ENCODE peak calls at places on chromosomes 1 and 21, in six cellular contexts. V is heart left ventricle, L is body of pancreas, P is A549, S is HCT116, E is gastrocnemius medialis. K is an unnamed sample.

GRCh38 chr1:159196543-159196942 is 8.1 kb upstream of the ACKR1 start:
- ATAC-seq in V (no peak), L (no peak), P (peak; percentile 58), S (no peak), E (no peak), K (no peak)

GRCh38 chr1:214715126-214715525 is 112.1 kb downstream of the CENPF start:
- ATAC-seq in V (no peak), L (no peak), P (no peak), S (no peak), E (no peak), K (no peak)

GRCh38 chr1:61433646-61434045 is 291.3 kb downstream of the TM2D1 start:
- ATAC-seq in V (no peak), L (no peak), P (no peak), S (no peak), E (no peak), K (no peak)

GRCh38 chr21:22544747-22545146 is 1546.5 kb downstream of the NCAM2 start:
- ATAC-seq in V (no peak), L (no peak), P (no peak), S (no peak), E (no peak), K (no peak)

GRCh38 chr21:37358392-37358791 is 8.2 kb upstream of the DYRK1A start:
- ATAC-seq in V (peak; percentile 55), L (no peak), P (no peak), S (no peak), E (no peak), K (peak; percentile 28)

GRCh38 chr1:111587509-111588174 is 31.9 kb upstream of the RAP1A start:
- ATAC-seq in V (no peak), L (no peak), P (no peak), S (no peak), E (no peak), K (no peak)

GRCh38 chr1:237713886-237714285 is 176.8 kb downstream of the ZP4 start:
- ATAC-seq in V (no peak), L (no peak), P (no peak), S (no peak), E (no peak), K (no peak)

GRCh38 chr1:187692799-187693198 is 864.0 kb downstream of the PLA2G4A start:
- ATAC-seq in V (no peak), L (peak; percentile 77), P (no peak), S (no peak), E (no peak), K (no peak)

GRCh38 chr1:67170751-67171573 is 4.7 kb downstream of the IL23R start:
- ATAC-seq in V (no peak), L (no peak), P (no peak), S (no peak), E (no peak), K (no peak)

GRCh38 chr1:160354388-160354985 is 11.3 kb downstream of the NCSTN start:
- ATAC-seq in V (no peak), L (no peak), P (peak; percentile 65), S (peak; percentile 89), E (no peak), K (no peak)

GRCh38 chr1:115976900-115977480 is 677 bp downstream of the SLC22A15 start:
- ATAC-seq in V (no peak), L (no peak), P (no peak), S (peak; percentile 8), E (no peak), K (no peak)

GRCh38 chr1:227759345-227760300 is 24.4 kb downstream of the SNAP47 start:
- ATAC-seq in V (peak; percentile 63), L (no peak), P (no peak), S (no peak), E (peak; percentile 93), K (peak; percentile 77)

GRCh38 chr1:1212780-1213152 is 1.2 kb downstream of the TNFRSF4 start:
- ATAC-seq in V (peak; percentile 44), L (peak; percentile 25), P (no peak), S (no peak), E (no peak), K (peak; percentile 26)

GRCh38 chr1:89762431-89762800 is 58.4 kb upstream of the LRRC8D start:
- ATAC-seq in V (peak; percentile 18), L (peak; percentile 45), P (peak; percentile 20), S (peak; percentile 5), E (no peak), K (no peak)

GRCh38 chr1:15724949-15725880 is 10.8 kb upstream of the SLC25A34 start:
- ATAC-seq in V (no peak), L (no peak), P (no peak), S (no peak), E (no peak), K (no peak)

GRCh38 chr1:84810343-84810742 is 82.7 kb downstream of the LPAR3 start:
- ATAC-seq in V (no peak), L (no peak), P (no peak), S (no peak), E (no peak), K (no peak)

GRCh38 chr1:64956733-64957441 is 9.5 kb downstream of the JAK1 start:
- ATAC-seq in V (peak; percentile 39), L (no peak), P (no peak), S (no peak), E (no peak), K (peak; percentile 19)

DNA sequence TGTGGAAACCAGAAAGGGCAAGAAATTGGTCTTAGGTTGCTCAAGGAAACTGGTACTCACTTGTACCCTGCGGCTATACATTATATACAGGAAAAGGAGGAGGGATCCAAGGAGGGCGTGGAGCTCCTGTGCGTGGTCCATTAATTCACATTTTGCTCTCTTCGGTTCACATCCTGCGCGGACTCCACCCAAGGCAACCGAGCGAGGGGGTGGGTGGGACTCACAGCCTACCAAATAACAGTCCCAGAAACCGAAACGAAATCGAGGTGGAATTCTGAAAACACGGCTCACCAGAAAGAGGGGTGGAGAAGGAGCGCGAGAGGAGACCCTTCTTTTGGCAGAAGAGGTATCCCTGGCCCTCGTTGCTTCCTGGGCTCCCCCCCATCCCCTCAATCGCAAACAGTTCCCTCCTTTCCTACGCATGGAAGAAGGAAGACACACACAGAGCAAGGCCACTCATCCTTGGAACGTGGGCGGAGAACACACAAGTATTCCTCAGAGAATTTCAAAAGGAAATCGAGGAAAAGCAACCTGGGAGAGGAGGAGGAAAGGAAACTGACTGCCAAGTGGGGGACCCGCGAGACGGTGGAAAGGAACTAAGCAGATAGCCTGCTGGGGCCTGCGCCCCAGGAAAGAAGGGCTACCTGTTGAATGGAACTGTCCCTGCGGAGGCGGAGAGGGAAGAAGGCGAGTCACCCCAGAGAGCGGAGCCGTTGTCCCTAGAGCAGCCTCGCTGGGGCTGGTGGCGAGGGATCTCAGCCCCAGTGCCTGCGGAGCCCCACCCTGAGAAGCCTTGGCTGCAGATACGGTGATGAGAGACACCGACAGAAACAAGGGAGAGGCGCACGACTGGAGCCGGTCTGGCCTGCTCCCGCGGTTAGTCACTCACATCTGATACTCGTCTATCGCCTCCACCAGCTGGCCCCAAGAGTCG is 705 bp downstream of the AIDA start:
- ATAC-seq in V (peak; percentile 49), L (peak; percentile 29), P (peak; percentile 72), S (peak; percentile 49), E (peak; percentile 61), K (peak; percentile 52)
- TF ChIP-seq POLR2A in V (no peak), L (no peak), P (peak; percentile 31), S (no peak), E (no peak), K (no peak)

DNA sequence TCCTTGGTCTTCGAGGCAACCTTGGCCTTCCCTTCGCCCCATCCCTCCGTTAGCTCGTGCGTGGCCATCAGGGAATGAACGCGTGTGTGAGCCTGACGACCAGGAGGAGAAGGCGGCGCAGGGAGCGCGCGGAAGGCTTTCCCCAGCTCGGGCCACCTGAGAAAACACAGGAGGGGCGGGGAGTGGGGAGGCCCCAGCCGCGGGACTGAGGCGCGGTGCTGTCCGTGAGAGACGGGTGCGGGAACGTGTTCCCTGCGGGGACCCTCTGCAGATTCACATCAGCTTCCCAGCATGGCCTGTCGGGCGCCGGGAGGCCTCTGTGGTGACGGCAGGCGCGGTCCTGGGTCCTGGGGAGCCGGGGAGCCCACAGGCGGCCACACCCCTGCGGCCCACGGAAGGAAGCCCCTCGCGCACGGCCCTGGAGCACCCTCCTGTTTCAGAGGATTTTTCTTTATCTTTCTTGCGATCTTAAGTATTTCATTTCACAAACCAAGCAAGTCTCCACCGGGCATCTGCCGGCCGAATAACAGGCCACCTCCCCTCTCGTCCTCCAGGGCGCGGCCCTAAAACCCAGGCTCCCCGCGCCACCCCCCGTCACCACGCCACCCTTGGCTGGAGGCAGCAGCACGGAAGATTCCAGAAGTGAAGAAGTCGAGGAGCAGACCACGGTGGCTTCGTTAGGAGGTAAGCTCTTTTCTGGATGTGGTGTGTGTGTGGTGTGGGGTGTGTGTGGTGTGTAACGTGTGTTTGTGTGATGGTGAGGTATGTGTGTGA is 66.3 kb downstream of the SLC19A1 start:
- ATAC-seq in V (no peak), L (no peak), P (no peak), S (no peak), E (no peak), K (no peak)
- H3K4me1 ChIP-seq in V (no peaks in the 10 kb centered on the region), L (peaks cover 32% of the 10 kb centered on the region), P (peaks cover 20% of the 10 kb centered on the region), S (peaks cover 5% of the 10 kb centered on the region), E (no peaks in the 10 kb centered on the region), K (peaks cover 22% of the 10 kb centered on the region)

DNA sequence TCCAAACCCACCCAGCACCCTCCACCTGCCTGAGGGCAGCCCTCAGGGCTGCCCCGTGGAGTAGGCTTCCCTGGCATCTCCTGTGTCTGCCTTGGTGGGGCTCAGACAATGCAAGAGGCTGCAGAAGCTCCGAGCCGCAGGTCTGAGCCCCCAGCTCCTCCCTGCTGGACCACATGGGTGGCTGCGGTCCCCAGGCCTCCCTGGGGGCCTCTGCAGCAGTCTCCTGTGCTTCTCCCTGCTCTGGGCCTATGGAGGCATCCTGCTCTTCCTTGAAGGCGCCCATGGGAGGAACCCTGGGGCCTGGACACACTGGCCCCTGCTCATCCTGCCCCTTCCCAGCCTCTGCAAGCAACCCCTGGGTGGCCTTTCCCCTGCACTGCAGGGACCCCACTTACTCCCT is 86.1 kb upstream of the ACTRT2 start:
- ATAC-seq in V (no peak), L (no peak), P (no peak), S (no peak), E (no peak), K (no peak)
- TF ChIP-seq POLR2A in V (no peak), L (no peak), P (no peak), S (no peak), E (no peak), K (no peak)

GRCh38 chr1:201498621-201499020 is 8.3 kb downstream of the CSRP1 start:
- ATAC-seq in V (no peak), L (no peak), P (peak; percentile 44), S (no peak), E (no peak), K (no peak)

GRCh38 chr1:201497935-201498509 is 8.9 kb downstream of the CSRP1 start:
- ATAC-seq in V (no peak), L (no peak), P (no peak), S (no peak), E (no peak), K (no peak)

GRCh38 chr1:201493757-201494617 is 12.9 kb downstream of the CSRP1 start:
- ATAC-seq in V (peak; percentile 10), L (peak; percentile 43), P (no peak), S (no peak), E (no peak), K (no peak)

GRCh38 chr1:201496296-201496690 is 10.6 kb downstream of the CSRP1 start:
- ATAC-seq in V (no peak), L (no peak), P (no peak), S (no peak), E (no peak), K (no peak)

GRCh38 chr1:201495447-201496295 is 11.3 kb downstream of the CSRP1 start:
- ATAC-seq in V (peak; percentile 85), L (peak; percentile 31), P (no peak), S (no peak), E (peak; percentile 61), K (peak; percentile 68)
- H3K4me1 ChIP-seq in V (peaks cover 23% of the 10 kb centered on the region), L (peaks cover 44% of the 10 kb centered on the region), P (peaks cover 57% of the 10 kb centered on the region), S (no peaks in the 10 kb centered on the region), E (peaks cover 59% of the 10 kb centered on the region), K (peaks cover 100% of the 10 kb centered on the region)